ENCODE peak calls at places on chromosomes 5 and 9, in ten cellular contexts. V is brain microvascular endothelial cell, I is heart right ventricle, N is IMR-90, E is cardiac fibroblast, H is AG10803, D is fibroblast of mammary gland, X is stomach, G is fibroblast of the aortic adventitia, F is AG04450. R is an unnamed sample.

GRCh38 chr5:36570268-36570667 is 36.1 kb upstream of the SLC1A3 start:
- DNase-seq in E (peak; percentile 55), X (no peak), F (peak; percentile 6), N (peak; percentile 20), V (peak; percentile 33), I (no peak), G (peak; percentile 74), D (peak; percentile 71), H (peak; percentile 16), R (no peak)

GRCh38 chr9:78286125-78286524 is 10.8 kb upstream of the PSAT1 start:
- DNase-seq in X (no peak), D (no peak), E (no peak), G (no peak), I (no peak), H (no peak), N (no peak), F (no peak), V (no peak), R (no peak)

GRCh38 chr5:31377284-31377946 is 154.5 kb downstream of the DROSHA start:
- DNase-seq in N (no peak), V (no peak), G (no peak), D (no peak), X (no peak), E (no peak), F (no peak), I (no peak), H (no peak), R (no peak)

GRCh38 chr9:109817146-109817845 is 37.3 kb downstream of the PALM2AKAP2 start:
- DNase-seq in H (peak; percentile 76), N (peak; percentile 83), F (no peak), X (no peak), V (peak; percentile 88), G (peak; percentile 47), I (no peak), D (peak; percentile 87), E (peak; percentile 88), R (no peak)

GRCh38 chr5:138626333-138626944 is 51.2 kb upstream of the HSPA9 start:
- DNase-seq in X (no peak), D (peak; percentile 38), E (peak; percentile 43), N (peak; percentile 23), I (no peak), H (no peak), G (no peak), V (peak; percentile 18), F (no peak), R (no peak)

GRCh38 chr5:125140855-125141254 is 394.4 kb upstream of the ZNF608 start:
- DNase-seq in F (peak; percentile 64), N (peak; percentile 93), D (peak; percentile 88), G (peak; percentile 94), E (peak; percentile 95), V (peak; percentile 60), I (no peak), X (no peak), H (peak; percentile 88), R (no peak)

GRCh38 chr5:42930934-42931333 is 109.2 kb downstream of the ANXA2R start:
- DNase-seq in D (peak; percentile 23), N (peak; percentile 18), G (peak; percentile 40), F (no peak), V (no peak), X (no peak), I (no peak), H (no peak), E (peak; percentile 39), R (no peak)

GRCh38 chr9:82535432-82535998 is 527.4 kb downstream of the RASEF start:
- DNase-seq in X (no peak), F (no peak), G (no peak), V (no peak), D (no peak), N (no peak), H (no peak), I (no peak), E (no peak), R (no peak)

GRCh38 chr9:72046593-72047456 is 13.6 kb downstream of the C9orf57 start:
- DNase-seq in E (no peak), H (no peak), D (no peak), X (no peak), I (no peak), N (no peak), V (no peak), G (no peak), F (no peak), R (no peak)

GRCh38 chr5:75601567-75601966 is 9.7 kb upstream of the ANKDD1B start:
- DNase-seq in F (no peak), V (no peak), N (peak; percentile 61), H (no peak), E (no peak), D (no peak), I (no peak), X (no peak), G (peak; percentile 11), R (no peak)

GRCh38 chr5:10393491-10393890 is 40.0 kb downstream of the MARCHF6 start:
- DNase-seq in I (no peak), V (no peak), H (peak; percentile 64), X (no peak), G (peak; percentile 71), N (peak; percentile 60), D (peak; percentile 48), E (peak; percentile 33), F (no peak), R (no peak)

GRCh38 chr5:65926893-65927292 is 518 bp downstream of the ERBIN start:
- DNase-seq in D (peak; percentile 8), G (peak; percentile 20), I (no peak), V (no peak), N (no peak), F (no peak), H (peak; percentile 18), X (no peak), E (peak; percentile 22), R (no peak)

GRCh38 chr5:119221330-119221729 is 134.5 kb upstream of the TNFAIP8 start:
- DNase-seq in H (no peak), G (no peak), V (no peak), I (no peak), F (no peak), E (no peak), X (no peak), D (no peak), N (no peak), R (no peak)
- TF ChIP-seq CTCF in H (no peak), G (no peak), V (no peak), I (no peak), F (no peak), E (no peak), X (no peak), D (no peak), N (no peak), R (no peak)

GRCh38 chr9:126611592-126612328 is 2.0 kb upstream of the LMX1B start:
- DNase-seq in D (peak; percentile 50), I (peak; percentile 82), X (peak; percentile 81), G (peak; percentile 47), E (peak; percentile 61), V (peak; percentile 27), H (peak; percentile 41), F (no peak), N (peak; percentile 40), R (peak; percentile 93)

GRCh38 chr9:126612813-126613641 is 701 bp upstream of the LMX1B start:
- DNase-seq in E (no peak), G (no peak), I (no peak), X (no peak), F (no peak), V (no peak), N (no peak), H (no peak), D (no peak), R (no peak)

GRCh38 chr9:126611188-126611587 is 2.5 kb upstream of the LMX1B start:
- DNase-seq in V (no peak), N (no peak), F (no peak), I (no peak), X (no peak), G (no peak), E (no peak), H (no peak), D (no peak), R (no peak)

GRCh38 chr9:126613656-126614055 is at the start of gene LMX1B:
- DNase-seq in F (no peak), I (peak; percentile 61), G (peak; percentile 40), N (peak; percentile 17), V (no peak), H (peak; percentile 62), E (peak; percentile 34), D (peak; percentile 44), X (no peak), R (no peak)

DNA sequence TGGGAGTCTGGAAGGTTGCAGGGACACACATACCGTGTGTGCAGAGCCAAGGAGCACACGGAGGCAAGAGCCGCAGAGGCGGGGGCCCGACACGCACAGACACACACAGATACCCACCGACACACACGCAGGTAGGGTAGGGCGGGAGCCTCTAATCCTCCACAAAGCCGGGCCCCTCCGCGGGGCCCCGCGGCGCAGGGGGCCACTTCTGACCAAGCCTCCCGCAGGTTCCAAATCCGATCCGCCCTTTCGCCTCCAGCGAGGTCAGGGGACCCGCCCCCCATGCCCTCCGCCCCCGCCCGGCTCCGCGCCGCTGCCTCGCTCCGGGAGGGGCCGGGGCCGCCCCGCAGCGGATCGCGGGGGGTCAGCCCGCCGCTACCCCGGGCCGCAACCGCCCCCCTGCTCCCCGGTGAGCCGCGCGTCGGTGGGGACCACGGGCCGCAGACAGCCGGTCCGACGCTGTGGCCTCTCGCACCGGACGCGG is 1.4 kb upstream of the LMX1B start:
- DNase-seq in H (no peak), V (no peak), F (no peak), E (no peak), D (no peak), G (no peak), N (no peak), I (no peak), X (no peak), R (no peak)
- H3K4me3 ChIP-seq in H (no peak overlapping the region), V (no peak overlapping the region), F (no peak overlapping the region), E (no peak overlapping the region), D (no peak overlapping the region), G (no peak overlapping the region), N (no peak overlapping the region), I (no peak overlapping the region), X (peak overlapping the region; percentile 28), R (no peak overlapping the region)

DNA sequence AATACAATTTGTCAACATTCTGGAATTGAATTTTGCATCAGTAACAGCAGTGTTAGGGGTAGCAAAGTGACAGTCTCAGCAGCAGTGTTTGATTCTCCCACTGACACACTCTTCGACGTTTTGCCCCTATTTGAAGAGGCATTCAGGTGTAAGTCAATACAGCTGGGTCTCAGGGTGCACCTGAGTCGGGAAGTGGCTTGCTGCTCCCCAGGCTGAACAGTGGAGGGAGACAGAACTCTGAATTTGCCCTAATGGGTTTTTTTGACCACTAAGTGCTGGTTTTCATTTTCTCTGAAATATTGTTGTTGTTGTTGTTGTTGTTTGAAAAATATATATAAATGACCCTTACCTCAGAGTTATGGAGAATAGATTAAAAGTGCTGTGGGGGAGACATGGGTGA is 223.2 kb downstream of the TLR4 start:
- DNase-seq in D (no peak), G (no peak), E (no peak), V (no peak), H (no peak), I (no peak), X (no peak), F (no peak), N (no peak), R (no peak)
- TF ChIP-seq CTCF in D (no peak), G (no peak), E (no peak), V (no peak), H (no peak), I (no peak), X (no peak), F (no peak), N (no peak), R (no peak)

DNA sequence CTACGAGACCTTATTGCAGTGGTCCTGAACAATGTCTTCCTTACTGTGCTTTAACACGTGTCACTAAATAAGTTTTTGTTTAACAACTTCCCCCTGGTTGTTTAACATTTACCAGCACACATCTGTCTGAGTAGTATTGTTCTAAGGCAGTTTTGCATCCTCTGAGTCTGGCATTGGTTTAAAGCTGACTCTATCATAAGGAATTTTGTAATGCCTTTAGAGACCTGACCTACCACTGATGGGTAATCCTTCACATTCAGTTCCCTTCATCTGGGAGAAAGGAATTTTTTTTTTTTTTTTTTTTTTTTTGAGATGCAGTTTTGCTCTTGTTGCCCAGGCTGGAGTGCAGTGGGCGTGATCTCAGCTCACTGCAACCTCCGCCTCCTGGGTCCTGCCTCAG is 20.0 kb upstream of the PCAT7 start:
- DNase-seq in D (peak; percentile 55), H (peak; percentile 36), F (no peak), X (no peak), V (no peak), E (peak; percentile 13), N (no peak), I (no peak), G (peak; percentile 71), R (no peak)
- H3K4me3 ChIP-seq in D (no peak overlapping the region), H (no peak overlapping the region), F (no peak overlapping the region), X (no peak overlapping the region), V (no peak overlapping the region), E (no peak overlapping the region), N (no peak overlapping the region), I (no peak overlapping the region), G (no peak overlapping the region), R (no peak overlapping the region)